ENCODE peak calls at places on chromosome 12, in six cellular contexts. One of them, this sample, is unnamed.

GRCh38 chr12:107511292-107511691 is 174.3 kb upstream of the PWP1 start:
- DNase-seq in lower leg skin: no peak
- DNase-seq in GM03348: peak; percentile 61
- DNase-seq in HuH-7.5: no peak
- DNase-seq in DMS153: no peak
- DNase-seq in breast epithelium: no peak
- DNase-seq in this sample: no peak

GRCh38 chr12:47850153-47851084 is 30.7 kb upstream of the HDAC7 start:
- DNase-seq in breast epithelium: no peak
- DNase-seq in HuH-7.5: peak; percentile 76
- DNase-seq in GM03348: no peak
- DNase-seq in lower leg skin: no peak
- DNase-seq in DMS153: no peak
- DNase-seq in this sample: no peak

GRCh38 chr12:1429980-1430379 is 164.4 kb downstream of the FBXL14 start:
- DNase-seq in breast epithelium: no peak
- DNase-seq in DMS153: no peak
- DNase-seq in GM03348: peak; percentile 86
- DNase-seq in HuH-7.5: no peak
- DNase-seq in lower leg skin: no peak
- DNase-seq in this sample: peak; percentile 33

GRCh38 chr12:20212658-20213387 is 155.5 kb upstream of the PDE3A start:
- DNase-seq in HuH-7.5: no peak
- DNase-seq in DMS153: peak; percentile 76
- DNase-seq in breast epithelium: peak; percentile 58
- DNase-seq in lower leg skin: peak; percentile 84
- DNase-seq in GM03348: peak; percentile 88
- DNase-seq in this sample: peak; percentile 69

GRCh38 chr12:7645395-7646177 is 20.1 kb downstream of the APOBEC1 start:
- DNase-seq in lower leg skin: no peak
- DNase-seq in GM03348: peak; percentile 61
- DNase-seq in breast epithelium: no peak
- DNase-seq in DMS153: no peak
- DNase-seq in HuH-7.5: peak; percentile 54
- DNase-seq in this sample: no peak

GRCh38 chr12:18754118-18754707 is 16.3 kb downstream of the CAPZA3 start:
- DNase-seq in HuH-7.5: no peak
- DNase-seq in breast epithelium: no peak
- DNase-seq in GM03348: no peak
- DNase-seq in lower leg skin: no peak
- DNase-seq in DMS153: no peak
- DNase-seq in this sample: no peak

GRCh38 chr12:14185441-14186192 is 179.9 kb upstream of the ATF7IP start:
- DNase-seq in lower leg skin: no peak
- DNase-seq in HuH-7.5: peak; percentile 37
- DNase-seq in GM03348: peak; percentile 58
- DNase-seq in breast epithelium: no peak
- DNase-seq in DMS153: peak; percentile 21
- DNase-seq in this sample: no peak

GRCh38 chr12:52839706-52840105 is 5.6 kb upstream of the KRT79 start:
- DNase-seq in GM03348: no peak
- DNase-seq in breast epithelium: no peak
- DNase-seq in lower leg skin: no peak
- DNase-seq in HuH-7.5: no peak
- DNase-seq in DMS153: no peak
- DNase-seq in this sample: no peak